ENCODE peak calls at places on chromosomes 4 and X, in five cellular contexts. U, W, S, H and Q are unnamed samples.

GRCh38 chr4:173782660-173783059 is 252.6 kb upstream of the HAND2 start:
- DNase-seq in U (peak), W (no peak), S (no peak), H (no peak), Q (no peak)

GRCh38 chr4:126735294-126736132 is 897.2 kb upstream of the INTU start:
- DNase-seq in U (no peak), W (no peak), S (no peak), H (no peak), Q (no peak)

GRCh38 chr4:19993222-19993621 is 258.5 kb upstream of the SLIT2 start:
- DNase-seq in U (no peak), W (no peak), S (no peak), H (no peak), Q (no peak)

GRCh38 chr4:110287130-110287529 is 88.7 kb upstream of the ELOVL6 start:
- DNase-seq in U (no peak), W (no peak), S (peak), H (peak), Q (peak)

GRCh38 chr4:130147618-130148017 is 1051.7 kb downstream of the C4orf33 start:
- DNase-seq in U (peak), W (no peak), S (no peak), H (no peak), Q (no peak)

GRCh38 chr4:2366252-2367192 is 51.9 kb downstream of the ZFYVE28 start:
- DNase-seq in U (no peak), W (no peak), S (no peak), H (no peak), Q (no peak)

GRCh38 chr4:163111588-163111987 is 55.1 kb downstream of the NAF1 start:
- DNase-seq in U (peak), W (no peak), S (peak), H (peak), Q (no peak)

GRCh38 chr4:173076903-173077629 is 91.5 kb upstream of the GALNT7 start:
- DNase-seq in U (no peak), W (no peak), S (no peak), H (peak), Q (no peak)

GRCh38 chr4:83889802-83890201 is 353.9 kb downstream of the GPAT3 start:
- DNase-seq in U (no peak), W (no peak), S (peak), H (peak), Q (no peak)

GRCh38 chr4:26741491-26741871 is 119.2 kb upstream of the STIM2 start:
- DNase-seq in U (no peak), W (no peak), S (no peak), H (no peak), Q (no peak)

GRCh38 chr4:40972722-40973121 is 223.0 kb downstream of the NSUN7 start:
- DNase-seq in U (no peak), W (no peak), S (no peak), H (no peak), Q (no peak)

GRCh38 chr4:81405900-81406401 is 65.8 kb downstream of the RASGEF1B start:
- DNase-seq in U (peak), W (peak), S (peak), H (peak), Q (peak)

GRCh38 chr4:102629686-102630085 is 128.5 kb downstream of the NFKB1 start:
- DNase-seq in U (no peak), W (no peak), S (no peak), H (no peak), Q (no peak)

GRCh38 chr4:32172086-32172485 is 1451.9 kb downstream of the PCDH7 start:
- DNase-seq in U (no peak), W (no peak), S (no peak), H (peak), Q (no peak)

GRCh38 chrX:103215037-103215767 is at the start of gene BEX4:
- DNase-seq in U (peak), W (peak), S (peak), H (peak), Q (peak)

GRCh38 chr4:87530868-87531267 is 1.7 kb upstream of the SPARCL1 start:
- DNase-seq in U (peak), W (no peak), S (no peak), H (peak), Q (no peak)

GRCh38 chr4:126775485-126776106 is 857.2 kb upstream of the INTU start:
- DNase-seq in U (no peak), W (no peak), S (no peak), H (no peak), Q (no peak)

GRCh38 chr4:95729596-95729995 is 110.3 kb upstream of the PDHA2 start:
- DNase-seq in U (peak), W (no peak), S (no peak), H (no peak), Q (no peak)

GRCh38 chr4:185276036-185276435 is 66.6 kb downstream of the SNX25 start:
- DNase-seq in U (no peak), W (no peak), S (peak), H (peak), Q (no peak)

GRCh38 chr4:81521708-81522107 is 50.0 kb upstream of the RASGEF1B start:
- DNase-seq in U (no peak), W (no peak), S (no peak), H (no peak), Q (no peak)

GRCh38 chr4:1017706-1018105 is 6.3 kb downstream of the FGFRL1 start:
- DNase-seq in U (no peak), W (no peak), S (no peak), H (no peak), Q (no peak)

GRCh38 chr4:166169111-166169510 is 296.1 kb downstream of the TLL1 start:
- DNase-seq in U (peak), W (peak), S (peak), H (no peak), Q (no peak)

GRCh38 chrX:133335027-133335426 is 80.3 kb downstream of the GPC4 start:
- DNase-seq in U (peak), W (peak), S (peak), H (peak), Q (peak)

GRCh38 chr4:88054909-88055308 is 47.5 kb downstream of the PKD2 start:
- DNase-seq in U (peak), W (peak), S (peak), H (peak), Q (peak)

GRCh38 chr4:148926861-148927260 is 484.6 kb upstream of the NR3C2 start:
- DNase-seq in U (no peak), W (no peak), S (no peak), H (peak), Q (no peak)

GRCh38 chr4:20253272-20253798 is 1.6 kb downstream of the SLIT2 start:
- DNase-seq in U (peak), W (no peak), S (no peak), H (no peak), Q (peak)

GRCh38 chr4:25402521-25402920 is 25.5 kb downstream of the ANAPC4 start:
- DNase-seq in U (no peak), W (no peak), S (no peak), H (peak), Q (no peak)

GRCh38 chr4:3767569-3768288 is 1.5 kb downstream of the ADRA2C start:
- DNase-seq in U (peak), W (peak), S (no peak), H (peak), Q (no peak)
- TF ChIP-seq CTCF in U (peak), W (no peak), S (peak), H (no peak), Q (peak)

GRCh38 chr4:15004701-15005301 is 2.5 kb downstream of the CPEB2 start:
- DNase-seq in U (peak), W (peak), S (peak), H (peak), Q (peak)

GRCh38 chr4:15003891-15004700 is 1.8 kb downstream of the CPEB2 start:
- DNase-seq in U (peak), W (peak), S (no peak), H (no peak), Q (peak)

GRCh38 chr4:15007201-15007600 is 4.9 kb downstream of the CPEB2 start:
- DNase-seq in U (peak), W (no peak), S (no peak), H (no peak), Q (no peak)

GRCh38 chr4:15005474-15006115 is 3.3 kb downstream of the CPEB2 start:
- DNase-seq in U (no peak), W (no peak), S (no peak), H (peak), Q (no peak)

DNA sequence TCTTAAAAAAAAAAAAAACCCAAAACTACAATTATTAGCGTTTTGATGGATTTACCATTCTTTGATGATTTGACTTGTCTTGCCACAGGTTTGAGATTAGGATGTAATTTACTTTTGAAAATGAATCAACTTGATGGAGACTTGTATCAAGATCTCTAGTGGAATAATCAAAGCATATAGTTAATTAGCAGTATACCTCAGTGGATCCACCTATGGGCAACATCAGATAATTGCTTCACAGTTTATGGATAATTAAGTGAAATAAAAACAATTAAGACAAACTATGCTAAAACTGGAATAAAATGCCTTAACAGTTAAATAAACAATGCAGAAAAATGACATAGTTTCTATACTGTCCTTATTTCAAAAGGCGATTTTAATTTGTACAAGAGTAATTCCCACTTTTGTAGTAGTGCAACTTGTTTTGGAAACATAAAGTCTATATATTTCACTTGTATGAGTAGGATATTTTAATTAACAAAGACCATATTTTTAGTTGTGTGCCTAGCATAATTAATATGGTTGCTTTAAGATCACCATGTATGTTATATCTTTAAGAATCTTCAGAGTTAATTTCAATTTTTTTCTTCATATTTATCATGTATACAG is 4.2 kb downstream of the CPEB2 start:
- DNase-seq in U (no peak), W (no peak), S (no peak), H (peak), Q (peak)
- TF ChIP-seq CTCF in U (no peak), W (peak), S (peak), H (peak), Q (peak)

DNA sequence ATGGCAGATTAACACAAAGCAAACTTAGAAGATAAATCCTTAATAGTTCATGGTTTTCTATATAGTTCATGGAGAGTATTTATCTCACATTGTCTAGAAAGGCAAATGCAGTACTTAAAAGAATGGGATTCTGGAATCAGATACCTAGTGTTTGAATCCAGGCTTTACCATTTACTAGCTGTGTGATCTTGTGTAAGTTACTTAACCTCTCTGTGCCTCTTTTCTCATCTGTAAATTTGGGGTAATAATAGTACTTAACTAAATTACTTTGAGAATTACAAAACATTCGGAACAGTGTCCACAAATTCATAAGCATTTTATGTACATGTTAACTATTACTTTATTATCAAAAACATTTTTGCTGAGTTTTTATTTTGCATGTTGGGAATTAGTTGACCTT is 15.8 kb downstream of the MAGEB1 start:
- DNase-seq in U (no peak), W (no peak), S (no peak), H (no peak), Q (no peak)
- TF ChIP-seq CTCF in U (no peak), W (no peak), S (no peak), H (no peak), Q (no peak)

DNA sequence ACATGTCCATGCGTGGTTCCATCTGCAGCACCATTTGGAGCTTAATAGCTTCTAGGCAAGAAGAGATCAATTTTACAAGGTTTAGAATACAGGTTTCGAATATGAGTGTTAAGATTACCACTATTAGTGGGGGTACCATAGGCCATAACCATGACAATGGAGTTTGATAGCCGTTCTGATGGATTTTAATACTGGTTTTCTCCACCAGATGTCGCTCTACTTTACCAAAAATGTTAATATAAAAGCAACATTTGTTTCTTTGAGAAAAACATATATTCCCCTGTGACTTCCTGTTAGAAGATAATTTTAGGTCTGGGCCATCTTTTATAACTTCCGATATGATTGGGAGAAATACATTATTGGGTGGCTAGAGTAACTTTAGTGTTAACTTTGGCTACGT is 499.7 kb upstream of the POU3F4 start:
- DNase-seq in U (peak), W (no peak), S (no peak), H (no peak), Q (no peak)
- TF ChIP-seq CTCF in U (no peak), W (peak), S (peak), H (peak), Q (peak)

DNA sequence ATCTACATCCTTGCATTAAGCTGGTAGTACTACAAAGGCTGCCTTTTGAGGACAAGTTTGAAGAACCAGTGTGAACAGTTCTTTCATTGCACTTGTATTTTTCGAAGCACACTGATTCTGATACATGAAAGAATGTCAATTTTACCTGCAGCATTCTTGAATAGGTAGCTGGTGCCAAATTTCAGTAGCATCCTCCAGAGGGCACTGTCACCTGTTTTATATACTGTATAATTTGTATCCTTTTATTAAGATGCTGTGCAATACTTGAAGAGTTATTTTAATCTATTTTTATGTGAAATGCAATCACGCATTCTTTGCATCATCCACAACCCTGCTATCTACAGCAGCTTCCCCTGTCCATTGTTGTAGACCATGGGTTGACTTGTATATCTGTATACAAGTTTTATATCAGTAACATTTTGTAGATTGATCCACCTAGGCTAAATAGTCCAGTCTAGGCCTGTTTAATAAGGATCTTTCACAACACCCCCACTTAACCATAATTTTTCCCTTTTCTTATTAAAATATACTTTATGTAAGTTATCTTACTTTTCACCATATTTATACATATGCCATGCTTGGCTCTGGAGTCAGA is 325.7 kb downstream of the PCDH7 start:
- DNase-seq in U (peak), W (peak), S (peak), H (peak), Q (no peak)
- TF ChIP-seq CTCF in U (peak), W (peak), S (peak), H (peak), Q (peak)

GRCh38 chr4:138007572-138007971 is 234.6 kb downstream of the SLC7A11 start:
- DNase-seq in U (peak), W (no peak), S (no peak), H (peak), Q (no peak)
- TF ChIP-seq CTCF in U (peak), W (peak), S (peak), H (peak), Q (no peak)